ENCODE peak calls at places on chromosome 22, in four cellular contexts. S, Y, X and Z are unnamed samples. For H3K27me3, the result is how much of the 10 kb centered on the place peaks cover.

GRCh38 chr22:29301716-29302401 is 4.6 kb upstream of the GAS2L1 start:
- DNase-seq in S (no peak), Y (peak), X (no peak), Z (peak)

GRCh38 chr22:38276161-38276560 is 3.4 kb upstream of the TMEM184B start:
- DNase-seq in S (no peak), Y (no peak), X (no peak), Z (no peak)

GRCh38 chr22:30694171-30694637 is 470 bp upstream of the OSBP2 start:
- DNase-seq in S (peak), Y (peak), X (peak), Z (peak)

GRCh38 chr22:41951898-41952474 is at the start of gene SMIM45:
- DNase-seq in S (no peak), Y (no peak), X (no peak), Z (no peak)

GRCh38 chr22:39123811-39124668 is 27.0 kb downstream of the APOBEC3H start:
- DNase-seq in S (peak), Y (no peak), X (no peak), Z (no peak)

GRCh38 chr22:48689206-48689605 is 1138.5 kb downstream of the BRD1 start:
- DNase-seq in S (peak), Y (no peak), X (no peak), Z (no peak)

GRCh38 chr22:44437493-44438015 is 60.5 kb downstream of the RTL6 start:
- DNase-seq in S (no peak), Y (no peak), X (no peak), Z (no peak)

GRCh38 chr22:39570226-39570625 is 327 bp upstream of the CACNA1I start:
- DNase-seq in S (no peak), Y (no peak), X (no peak), Z (no peak)

GRCh38 chr22:47779474-47779873 is 1017.0 kb downstream of the TBC1D22A start:
- DNase-seq in S (no peak), Y (no peak), X (no peak), Z (no peak)

GRCh38 chr22:29320546-29320945 is 5.0 kb upstream of the RASL10A start:
- DNase-seq in S (no peak), Y (no peak), X (no peak), Z (no peak)

GRCh38 chr22:50526849-50527801 is 1.7 kb upstream of the SCO2 start:
- DNase-seq in S (peak), Y (peak), X (peak), Z (no peak)

GRCh38 chr22:35561796-35562526 is 21.3 kb downstream of the RASD2 start:
- DNase-seq in S (peak), Y (no peak), X (peak), Z (no peak)

GRCh38 chr22:35558719-35559118 is 18.1 kb downstream of the RASD2 start:
- DNase-seq in S (no peak), Y (no peak), X (no peak), Z (no peak)

GRCh38 chr22:35560824-35561223 is 20.2 kb downstream of the RASD2 start:
- DNase-seq in S (no peak), Y (no peak), X (no peak), Z (no peak)

GRCh38 chr22:35559354-35560005 is 18.8 kb downstream of the RASD2 start:
- DNase-seq in S (no peak), Y (no peak), X (no peak), Z (no peak)

DNA sequence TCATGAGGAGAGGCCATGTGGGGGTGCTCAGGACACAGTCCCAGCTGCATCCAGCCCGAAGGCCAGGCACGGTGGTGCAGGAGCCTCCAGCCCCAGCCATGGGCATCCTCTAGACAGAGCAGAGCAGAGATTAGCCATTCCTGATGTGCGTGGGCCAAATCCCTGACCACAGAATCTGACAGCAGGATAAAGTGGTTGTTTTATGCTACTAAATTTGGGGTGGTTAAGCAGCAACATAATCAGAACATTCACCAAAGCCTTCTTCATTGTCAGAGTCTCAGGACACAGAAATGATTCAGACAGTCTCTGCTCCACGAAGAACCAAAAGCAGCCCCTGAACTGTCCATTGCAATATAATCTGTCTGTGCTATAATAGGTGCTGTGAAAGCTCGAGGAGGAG is 19.7 kb downstream of the RASD2 start:
- DNase-seq in S (no peak), Y (no peak), X (no peak), Z (no peak)
- H3K27ac ChIP-seq in S (no peak), Y (no peak), X (no peak), Z (no peak)

GRCh38 chr22:46085831-46086576 is 64.3 kb upstream of the PPARA start:
- DNase-seq in S (peak), Y (peak), X (peak), Z (peak)

GRCh38 chr22:46084376-46084775 is 66.0 kb upstream of the PPARA start:
- DNase-seq in S (no peak), Y (peak), X (no peak), Z (peak)

GRCh38 chr22:46083383-46084350 is 66.7 kb upstream of the PPARA start:
- DNase-seq in S (peak), Y (peak), X (no peak), Z (peak)

GRCh38 chr22:46086577-46087335 is 63.6 kb upstream of the PPARA start:
- DNase-seq in S (peak), Y (peak), X (no peak), Z (peak)

GRCh38 chr22:46084943-46085830 is 65.1 kb upstream of the PPARA start:
- DNase-seq in S (peak), Y (peak), X (no peak), Z (peak)
- H3K4me3 ChIP-seq in S (peak), Y (no peak), X (peak), Z (no peak)

GRCh38 chr22:27298387-27299141 is 503.0 kb downstream of the MN1 start:
- DNase-seq in S (no peak), Y (no peak), X (no peak), Z (no peak)
- H3K27me3 ChIP-seq in S (under half), Y (under half), X (under half), Z (under half)

DNA sequence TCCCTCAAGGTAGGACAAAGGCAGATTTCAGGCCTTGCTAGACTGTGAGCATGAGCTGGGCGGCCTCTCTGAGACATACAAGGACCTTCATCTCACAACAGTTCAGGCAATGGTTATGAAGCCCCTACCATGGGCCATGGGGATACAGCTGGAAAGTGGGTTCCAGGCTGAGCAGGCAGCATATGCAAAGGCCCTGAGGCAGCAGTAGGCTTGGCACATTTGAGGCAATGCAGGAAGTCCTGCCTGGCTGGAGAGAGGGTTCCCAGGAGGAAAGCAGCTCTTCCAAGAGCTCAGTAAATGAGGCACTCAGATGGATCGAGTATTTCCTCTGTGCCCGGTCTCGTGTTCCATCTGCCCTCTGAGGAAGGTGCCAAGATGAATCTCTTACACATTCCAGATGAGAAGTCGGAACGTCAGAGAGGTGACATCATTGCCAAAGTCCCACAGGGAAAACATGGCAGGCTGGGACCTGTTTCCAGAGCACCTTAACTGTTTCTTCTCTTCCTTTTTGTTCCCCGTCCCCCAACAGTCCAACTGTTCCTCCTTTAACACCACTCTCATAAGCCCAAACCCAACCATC is 388.6 kb downstream of the MN1 start:
- DNase-seq in S (no peak), Y (no peak), X (no peak), Z (no peak)
- H3K27ac ChIP-seq in S (no peak), Y (no peak), X (no peak), Z (no peak)

DNA sequence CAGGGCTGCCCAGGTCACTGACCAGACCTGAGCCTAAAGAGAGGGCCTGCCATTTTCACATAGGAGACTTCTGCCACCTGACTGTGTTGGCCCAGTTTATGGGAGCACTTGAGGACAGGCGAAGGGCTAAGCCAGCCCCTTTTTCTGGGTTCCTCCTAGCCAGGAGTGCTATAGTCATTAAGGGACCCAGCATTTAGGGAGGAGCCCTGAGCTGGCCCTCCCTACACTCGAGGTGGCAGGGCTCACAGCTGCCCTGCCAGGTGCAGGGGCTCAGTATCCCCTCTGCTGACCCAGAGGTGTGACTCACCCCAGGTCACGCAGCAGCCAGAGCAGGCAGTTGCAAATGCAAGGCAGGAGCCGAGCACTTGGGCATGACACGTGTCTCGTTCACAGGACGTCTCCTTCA is 86.3 kb upstream of the CRYBB3 start:
- DNase-seq in S (peak), Y (no peak), X (no peak), Z (peak)
- H3K4me3 ChIP-seq in S (peak), Y (no peak), X (no peak), Z (no peak)

GRCh38 chr22:45503071-45503815 is 560 bp downstream of the FBLN1 start:
- DNase-seq in S (no peak), Y (no peak), X (no peak), Z (peak)
- H3K27me3 ChIP-seq in S (under half), Y (under half), X (under half), Z (under half)

GRCh38 chr22:35195226-35195625 is 62.1 kb upstream of the HMGXB4 start:
- DNase-seq in S (no peak), Y (no peak), X (no peak), Z (no peak)

GRCh38 chr22:35189559-35189958 is 67.7 kb upstream of the HMGXB4 start:
- DNase-seq in S (no peak), Y (no peak), X (no peak), Z (no peak)

GRCh38 chr22:35191412-35191811 is 65.9 kb upstream of the HMGXB4 start:
- DNase-seq in S (no peak), Y (no peak), X (peak), Z (no peak)

GRCh38 chr22:35195821-35196220 is 61.5 kb upstream of the HMGXB4 start:
- DNase-seq in S (no peak), Y (no peak), X (no peak), Z (no peak)

DNA sequence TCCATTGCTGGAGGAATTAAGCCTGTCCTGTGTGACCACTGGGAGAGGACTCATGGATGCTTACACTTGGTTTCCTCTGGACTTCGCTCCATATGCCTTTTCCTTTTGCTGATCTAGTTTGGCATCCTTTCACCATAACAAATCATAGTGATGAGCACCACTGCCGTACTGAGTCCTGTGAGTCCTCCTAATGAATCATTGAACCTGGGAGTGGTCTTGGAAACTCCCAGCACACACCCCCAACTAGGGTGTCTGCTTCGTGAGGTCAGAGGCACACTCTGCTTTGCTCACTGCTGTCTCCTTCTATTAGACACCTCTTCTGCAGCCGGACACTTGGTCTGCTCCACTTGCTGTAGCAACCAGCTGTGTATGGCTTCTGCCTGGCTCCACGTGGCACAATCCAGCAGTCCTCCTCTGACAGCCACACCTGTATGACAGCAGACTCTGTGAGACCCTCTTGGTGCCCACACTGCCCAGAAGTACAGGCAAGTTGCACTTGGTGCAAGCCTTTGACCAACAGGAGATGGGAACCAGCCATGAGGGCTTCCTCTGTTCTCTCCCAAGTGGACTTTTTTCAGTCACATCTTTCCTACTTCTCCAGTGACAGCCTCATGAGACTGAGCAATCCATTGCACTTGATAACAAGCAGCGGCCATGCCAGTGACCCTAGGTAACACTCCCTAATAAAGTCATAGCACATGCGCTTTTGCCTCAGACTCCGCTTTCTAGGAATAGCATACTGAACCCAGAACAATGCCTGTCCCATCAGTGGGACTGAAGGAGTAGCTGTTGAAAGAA is 65.0 kb upstream of the HMGXB4 start:
- DNase-seq in S (no peak), Y (no peak), X (no peak), Z (no peak)
- H3K27ac ChIP-seq in S (no peak), Y (no peak), X (no peak), Z (no peak)

GRCh38 chr22:20750461-20751184 is 23.3 kb upstream of the SERPIND1 start:
- DNase-seq in S (peak), Y (peak), X (peak), Z (peak)
- H3K4me3 ChIP-seq in S (no peak), Y (no peak), X (no peak), Z (no peak)

GRCh38 chr22:22159384-22159783 is 85.2 kb upstream of the VPREB1 start:
- DNase-seq in S (no peak), Y (no peak), X (no peak), Z (no peak)
- H3K27me3 ChIP-seq in S (under half), Y (under half), X (under half), Z (under half)

DNA sequence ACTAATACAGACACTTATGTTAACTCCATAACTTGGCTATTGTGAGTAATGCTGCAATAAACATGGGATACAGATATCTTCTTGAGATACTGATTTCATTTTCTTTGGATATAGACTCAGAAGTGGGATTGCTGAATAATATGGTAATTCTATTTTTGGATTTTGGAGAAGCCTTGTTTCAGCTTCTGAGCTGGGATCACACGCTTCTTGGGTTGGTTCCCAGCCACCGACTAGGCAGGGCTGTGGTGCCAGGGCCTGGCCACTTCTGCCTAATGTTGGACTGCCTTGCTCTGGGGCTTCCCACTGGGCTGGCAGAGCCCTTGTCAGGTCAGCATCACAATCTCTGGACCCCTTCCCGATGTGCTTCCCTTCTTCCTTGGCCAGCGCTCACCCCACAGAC is 14.0 kb upstream of the MCHR1 start:
- DNase-seq in S (no peak), Y (peak), X (peak), Z (peak)
- H3K27ac ChIP-seq in S (peak), Y (peak), X (peak), Z (no peak)